ENCODE peak calls at places on chromosomes 3 and 15, in eight cellular contexts. One of them, this sample, is unnamed.

GRCh38 chr15:39300451-39301153 is 280.3 kb upstream of the THBS1 start:
- DNase-seq in dorsolateral prefrontal cortex: no peak
- DNase-seq in dermis microvascular lymphatic vessel endothelial cell: no peak
- DNase-seq in AG08395: peak
- DNase-seq in GM10248: no peak
- DNase-seq in OCI-LY7: no peak
- DNase-seq in AG09309: no peak
- DNase-seq in stimulated activated CD4-positive, alpha-beta T cell treated with anti-CD3 and anti-CD28 coated beads, TNF-alpha, amount 100 ng/mL, for 4 hours: no peak
- DNase-seq in this sample: peak

GRCh38 chr3:159804726-159805410 is 183.8 kb upstream of the IL12A start:
- DNase-seq in dorsolateral prefrontal cortex: peak
- DNase-seq in dermis microvascular lymphatic vessel endothelial cell: peak
- DNase-seq in AG08395: peak
- DNase-seq in GM10248: peak
- DNase-seq in OCI-LY7: peak
- DNase-seq in AG09309: no peak
- DNase-seq in stimulated activated CD4-positive, alpha-beta T cell treated with anti-CD3 and anti-CD28 coated beads, TNF-alpha, amount 100 ng/mL, for 4 hours: no peak
- DNase-seq in this sample: peak

GRCh38 chr15:41205315-41205714 is 25.2 kb downstream of the EXD1 start:
- DNase-seq in dorsolateral prefrontal cortex: no peak
- DNase-seq in dermis microvascular lymphatic vessel endothelial cell: no peak
- DNase-seq in AG08395: no peak
- DNase-seq in GM10248: no peak
- DNase-seq in OCI-LY7: no peak
- DNase-seq in AG09309: no peak
- DNase-seq in stimulated activated CD4-positive, alpha-beta T cell treated with anti-CD3 and anti-CD28 coated beads, TNF-alpha, amount 100 ng/mL, for 4 hours: no peak
- DNase-seq in this sample: no peak

GRCh38 chr3:177490626-177491025 is 293.3 kb upstream of the TBL1XR1 start:
- DNase-seq in dorsolateral prefrontal cortex: peak
- DNase-seq in dermis microvascular lymphatic vessel endothelial cell: no peak
- DNase-seq in AG08395: no peak
- DNase-seq in GM10248: no peak
- DNase-seq in OCI-LY7: no peak
- DNase-seq in AG09309: no peak
- DNase-seq in stimulated activated CD4-positive, alpha-beta T cell treated with anti-CD3 and anti-CD28 coated beads, TNF-alpha, amount 100 ng/mL, for 4 hours: no peak
- DNase-seq in this sample: no peak

GRCh38 chr3:149180057-149180573 is 41.5 kb downstream of the CP start:
- DNase-seq in dorsolateral prefrontal cortex: no peak
- DNase-seq in dermis microvascular lymphatic vessel endothelial cell: peak
- DNase-seq in AG08395: peak
- DNase-seq in GM10248: no peak
- DNase-seq in OCI-LY7: no peak
- DNase-seq in AG09309: peak
- DNase-seq in stimulated activated CD4-positive, alpha-beta T cell treated with anti-CD3 and anti-CD28 coated beads, TNF-alpha, amount 100 ng/mL, for 4 hours: no peak
- DNase-seq in this sample: peak

GRCh38 chr3:171980578-171981270 is 58.7 kb upstream of the FNDC3B start:
- DNase-seq in dorsolateral prefrontal cortex: no peak
- DNase-seq in dermis microvascular lymphatic vessel endothelial cell: no peak
- DNase-seq in AG08395: no peak
- DNase-seq in GM10248: no peak
- DNase-seq in OCI-LY7: peak
- DNase-seq in AG09309: no peak
- DNase-seq in stimulated activated CD4-positive, alpha-beta T cell treated with anti-CD3 and anti-CD28 coated beads, TNF-alpha, amount 100 ng/mL, for 4 hours: no peak
- DNase-seq in this sample: no peak

GRCh38 chr3:171445805-171446204 is 14.4 kb downstream of the TNIK start:
- DNase-seq in dorsolateral prefrontal cortex: no peak
- DNase-seq in dermis microvascular lymphatic vessel endothelial cell: no peak
- DNase-seq in AG08395: no peak
- DNase-seq in GM10248: no peak
- DNase-seq in OCI-LY7: no peak
- DNase-seq in AG09309: no peak
- DNase-seq in stimulated activated CD4-positive, alpha-beta T cell treated with anti-CD3 and anti-CD28 coated beads, TNF-alpha, amount 100 ng/mL, for 4 hours: no peak
- DNase-seq in this sample: no peak

GRCh38 chr3:179526989-179527391 is 35.7 kb upstream of the ACTL6A start:
- DNase-seq in dorsolateral prefrontal cortex: no peak
- DNase-seq in dermis microvascular lymphatic vessel endothelial cell: peak
- DNase-seq in AG08395: peak
- DNase-seq in GM10248: no peak
- DNase-seq in OCI-LY7: no peak
- DNase-seq in AG09309: no peak
- DNase-seq in stimulated activated CD4-positive, alpha-beta T cell treated with anti-CD3 and anti-CD28 coated beads, TNF-alpha, amount 100 ng/mL, for 4 hours: no peak
- DNase-seq in this sample: no peak

GRCh38 chr15:57321973-57322601 is 54.2 kb upstream of the CGNL1 start:
- DNase-seq in dorsolateral prefrontal cortex: no peak
- DNase-seq in dermis microvascular lymphatic vessel endothelial cell: no peak
- DNase-seq in AG08395: no peak
- DNase-seq in GM10248: no peak
- DNase-seq in OCI-LY7: no peak
- DNase-seq in AG09309: no peak
- DNase-seq in stimulated activated CD4-positive, alpha-beta T cell treated with anti-CD3 and anti-CD28 coated beads, TNF-alpha, amount 100 ng/mL, for 4 hours: no peak
- DNase-seq in this sample: no peak

GRCh38 chr3:138184994-138185393 is 2.1 kb upstream of the ARMC8 start:
- DNase-seq in dorsolateral prefrontal cortex: no peak
- DNase-seq in dermis microvascular lymphatic vessel endothelial cell: no peak
- DNase-seq in AG08395: no peak
- DNase-seq in GM10248: no peak
- DNase-seq in OCI-LY7: no peak
- DNase-seq in AG09309: no peak
- DNase-seq in stimulated activated CD4-positive, alpha-beta T cell treated with anti-CD3 and anti-CD28 coated beads, TNF-alpha, amount 100 ng/mL, for 4 hours: no peak
- DNase-seq in this sample: peak

GRCh38 chr3:195918176-195918575 is 9.8 kb upstream of the TNK2 start:
- DNase-seq in dorsolateral prefrontal cortex: no peak
- DNase-seq in dermis microvascular lymphatic vessel endothelial cell: no peak
- DNase-seq in AG08395: no peak
- DNase-seq in GM10248: no peak
- DNase-seq in OCI-LY7: no peak
- DNase-seq in AG09309: no peak
- DNase-seq in stimulated activated CD4-positive, alpha-beta T cell treated with anti-CD3 and anti-CD28 coated beads, TNF-alpha, amount 100 ng/mL, for 4 hours: no peak
- DNase-seq in this sample: no peak

GRCh38 chr3:172246107-172246870 is 202.0 kb downstream of the GHSR start:
- DNase-seq in dorsolateral prefrontal cortex: no peak
- DNase-seq in dermis microvascular lymphatic vessel endothelial cell: no peak
- DNase-seq in AG08395: no peak
- DNase-seq in GM10248: no peak
- DNase-seq in OCI-LY7: no peak
- DNase-seq in AG09309: no peak
- DNase-seq in stimulated activated CD4-positive, alpha-beta T cell treated with anti-CD3 and anti-CD28 coated beads, TNF-alpha, amount 100 ng/mL, for 4 hours: no peak
- DNase-seq in this sample: no peak

GRCh38 chr3:47782538-47783308 is 1.0 kb upstream of the SMARCC1 start:
- DNase-seq in dorsolateral prefrontal cortex: no peak
- DNase-seq in dermis microvascular lymphatic vessel endothelial cell: no peak
- DNase-seq in AG08395: no peak
- DNase-seq in GM10248: no peak
- DNase-seq in OCI-LY7: peak
- DNase-seq in AG09309: no peak
- DNase-seq in stimulated activated CD4-positive, alpha-beta T cell treated with anti-CD3 and anti-CD28 coated beads, TNF-alpha, amount 100 ng/mL, for 4 hours: no peak
- DNase-seq in this sample: no peak

GRCh38 chr3:148882288-148882687 is 17.2 kb downstream of the CPA3 start:
- DNase-seq in dorsolateral prefrontal cortex: no peak
- DNase-seq in dermis microvascular lymphatic vessel endothelial cell: no peak
- DNase-seq in AG08395: peak
- DNase-seq in GM10248: no peak
- DNase-seq in OCI-LY7: no peak
- DNase-seq in AG09309: no peak
- DNase-seq in stimulated activated CD4-positive, alpha-beta T cell treated with anti-CD3 and anti-CD28 coated beads, TNF-alpha, amount 100 ng/mL, for 4 hours: no peak
- DNase-seq in this sample: no peak

GRCh38 chr15:63718590-63719035 is 115.1 kb downstream of the HERC1 start:
- DNase-seq in dorsolateral prefrontal cortex: no peak
- DNase-seq in dermis microvascular lymphatic vessel endothelial cell: no peak
- DNase-seq in AG08395: peak
- DNase-seq in GM10248: no peak
- DNase-seq in OCI-LY7: no peak
- DNase-seq in AG09309: peak
- DNase-seq in stimulated activated CD4-positive, alpha-beta T cell treated with anti-CD3 and anti-CD28 coated beads, TNF-alpha, amount 100 ng/mL, for 4 hours: no peak
- DNase-seq in this sample: peak

GRCh38 chr3:61890586-61890985 is 329.2 kb downstream of the PTPRG start:
- DNase-seq in dorsolateral prefrontal cortex: no peak
- DNase-seq in dermis microvascular lymphatic vessel endothelial cell: no peak
- DNase-seq in AG08395: no peak
- DNase-seq in GM10248: no peak
- DNase-seq in OCI-LY7: no peak
- DNase-seq in AG09309: no peak
- DNase-seq in stimulated activated CD4-positive, alpha-beta T cell treated with anti-CD3 and anti-CD28 coated beads, TNF-alpha, amount 100 ng/mL, for 4 hours: no peak
- DNase-seq in this sample: no peak

GRCh38 chr15:77094397-77095030 is 23.6 kb upstream of the TSPAN3 start:
- DNase-seq in dorsolateral prefrontal cortex: no peak
- DNase-seq in dermis microvascular lymphatic vessel endothelial cell: no peak
- DNase-seq in AG08395: no peak
- DNase-seq in GM10248: no peak
- DNase-seq in OCI-LY7: peak
- DNase-seq in AG09309: no peak
- DNase-seq in stimulated activated CD4-positive, alpha-beta T cell treated with anti-CD3 and anti-CD28 coated beads, TNF-alpha, amount 100 ng/mL, for 4 hours: no peak
- DNase-seq in this sample: no peak

GRCh38 chr15:45326280-45326679 is 52.1 kb downstream of the GATM start:
- DNase-seq in dorsolateral prefrontal cortex: no peak
- DNase-seq in dermis microvascular lymphatic vessel endothelial cell: no peak
- DNase-seq in AG08395: no peak
- DNase-seq in GM10248: no peak
- DNase-seq in OCI-LY7: no peak
- DNase-seq in AG09309: no peak
- DNase-seq in stimulated activated CD4-positive, alpha-beta T cell treated with anti-CD3 and anti-CD28 coated beads, TNF-alpha, amount 100 ng/mL, for 4 hours: no peak
- DNase-seq in this sample: no peak

GRCh38 chr3:100310355-100310965 is 24.1 kb upstream of the NIT2 start:
- DNase-seq in dorsolateral prefrontal cortex: no peak
- DNase-seq in dermis microvascular lymphatic vessel endothelial cell: no peak
- DNase-seq in AG08395: no peak
- DNase-seq in GM10248: no peak
- DNase-seq in OCI-LY7: no peak
- DNase-seq in AG09309: no peak
- DNase-seq in stimulated activated CD4-positive, alpha-beta T cell treated with anti-CD3 and anti-CD28 coated beads, TNF-alpha, amount 100 ng/mL, for 4 hours: no peak
- DNase-seq in this sample: no peak

GRCh38 chr15:72136170-72137051 is 18.2 kb downstream of the SENP8 start:
- DNase-seq in dorsolateral prefrontal cortex: no peak
- DNase-seq in dermis microvascular lymphatic vessel endothelial cell: no peak
- DNase-seq in AG08395: no peak
- DNase-seq in GM10248: no peak
- DNase-seq in OCI-LY7: no peak
- DNase-seq in AG09309: no peak
- DNase-seq in stimulated activated CD4-positive, alpha-beta T cell treated with anti-CD3 and anti-CD28 coated beads, TNF-alpha, amount 100 ng/mL, for 4 hours: no peak
- DNase-seq in this sample: no peak